ENCODE peak calls at places on chromosomes 16 and 17, in four cellular contexts. U, Z, B and Q are unnamed samples.

GRCh38 chr17:41483991-41484826 is 3.3 kb upstream of the KRT35 start:
- DNase-seq in U (no peak), B (no peak), Z (peak), Q (peak)

GRCh38 chr16:81462683-81463082 is 18.1 kb downstream of the CMIP start:
- DNase-seq in B (no peak), U (no peak), Z (no peak), Q (no peak)

GRCh38 chr16:2062801-2063200 is 15.0 kb downstream of the TSC2 start:
- DNase-seq in U (no peak), Z (no peak), B (no peak), Q (no peak)

GRCh38 chr17:27506348-27507218 is 50.3 kb downstream of the KSR1 start:
- DNase-seq in B (no peak), Z (no peak), U (no peak), Q (no peak)

GRCh38 chr17:40564883-40565744 is at the start of gene CCR7:
- DNase-seq in Z (no peak), U (peak), B (no peak), Q (no peak)

GRCh38 chr17:77526728-77527355 is 386.1 kb downstream of the SEC14L1 start:
- DNase-seq in U (no peak), Z (no peak), B (no peak), Q (no peak)

GRCh38 chr17:76498886-76499667 is 2.1 kb downstream of the RHBDF2 start:
- DNase-seq in B (no peak), U (no peak), Z (no peak), Q (peak)

GRCh38 chr17:54891176-54891821 is 9.4 kb upstream of the TOM1L1 start:
- DNase-seq in Z (peak), B (no peak), U (peak), Q (peak)